ENCODE peak calls at places on chromosomes 4 and X, in four cellular contexts. B is SJSA1, U is pancreas, C is A549. W is an unnamed sample.

GRCh38 chrX:39808471-39808917 is 289.3 kb downstream of the BCOR start:
- DNase-seq in B (no peak), U (no peak), C (no peak), W (no peak)

GRCh38 chrX:103200951-103201529 is 13.9 kb upstream of the BEX4 start:
- DNase-seq in B (no peak), U (no peak), C (no peak), W (no peak)

GRCh38 chrX:11908371-11908770 is 150.3 kb downstream of the MSL3 start:
- DNase-seq in B (no peak), U (no peak), C (peak), W (no peak)

GRCh38 chrX:9197231-9197630 is 163.3 kb upstream of the FAM9B start:
- DNase-seq in B (no peak), U (no peak), C (no peak), W (no peak)

GRCh38 chrX:150184487-150184886 is 178.6 kb upstream of the MAMLD1 start:
- DNase-seq in B (no peak), U (no peak), C (no peak), W (no peak)

GRCh38 chr4:86944964-86945781 is 10.4 kb downstream of the AFF1 start:
- DNase-seq in B (no peak), U (no peak), C (no peak), W (no peak)

GRCh38 chr4:101515566-101515965 is 168.2 kb upstream of the PPP3CA start:
- DNase-seq in B (no peak), U (no peak), C (no peak), W (no peak)

GRCh38 chrX:106484233-106484632 is 127.5 kb upstream of the RADX start:
- DNase-seq in B (no peak), U (no peak), C (no peak), W (no peak)

GRCh38 chrX:10615931-10616780 is 4.2 kb downstream of the MID1 start:
- DNase-seq in B (peak), U (no peak), C (no peak), W (no peak)

GRCh38 chrX:41087219-41087618 is 2.0 kb downstream of the USP9X start:
- DNase-seq in B (no peak), U (no peak), C (no peak), W (no peak)
- H3K27ac ChIP-seq in B (no peak), U (peak), C (peak), W (peak)

GRCh38 chr4:186634591-186635128 is 79.3 kb upstream of the MTNR1A start:
- DNase-seq in B (no peak), U (no peak), C (no peak), W (no peak)
- H3K27ac ChIP-seq in B (no peak), U (peak), C (no peak), W (no peak)

DNA sequence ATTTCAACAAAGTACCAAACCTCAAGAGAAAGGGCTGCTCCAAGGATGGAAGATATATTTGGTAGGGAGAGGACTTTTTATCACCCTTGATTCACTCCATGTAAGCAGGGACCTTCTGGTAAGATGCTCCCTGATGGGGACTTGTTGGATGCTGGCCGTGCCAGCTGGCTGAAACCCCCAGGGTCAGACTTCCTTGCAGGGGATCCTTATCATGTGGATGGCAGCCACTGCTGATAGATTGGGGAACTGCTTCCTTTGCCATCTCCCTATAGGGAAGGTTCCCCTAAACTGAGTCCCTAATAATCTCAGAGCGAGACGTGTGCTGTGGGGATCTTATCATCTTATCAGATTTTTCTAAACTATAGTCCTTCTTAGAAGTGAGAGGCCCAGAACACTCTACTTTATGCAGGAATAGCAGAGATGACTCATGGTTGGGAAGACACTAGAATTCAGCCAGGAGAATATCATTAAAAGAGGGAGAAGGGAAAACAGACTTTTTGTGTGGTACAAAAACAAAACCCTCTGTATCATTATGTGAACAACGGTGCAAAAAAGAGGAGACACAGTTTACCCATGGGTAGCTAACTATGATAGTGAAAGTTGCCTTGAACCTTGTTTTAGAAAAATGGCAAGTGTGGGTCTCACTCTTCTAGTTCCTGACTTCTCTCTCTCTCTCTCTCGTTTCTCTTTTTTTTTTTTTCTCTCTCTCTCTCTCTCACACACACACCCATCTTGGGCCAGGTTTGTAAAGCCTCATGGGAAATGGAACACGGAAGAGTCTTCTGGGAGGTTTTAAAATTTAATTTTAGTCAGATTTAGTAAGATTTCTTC is 16.1 kb downstream of the RHOH start:
- DNase-seq in B (no peak), U (no peak), C (no peak), W (no peak)
- H3K27ac ChIP-seq in B (no peak), U (no peak), C (no peak), W (peak)

GRCh38 chr4:40199999-40200880 is 3.4 kb downstream of the RHOH start:
- DNase-seq in B (no peak), U (no peak), C (no peak), W (peak)

GRCh38 chr4:40200881-40201797 is 4.3 kb downstream of the RHOH start:
- DNase-seq in B (no peak), U (no peak), C (no peak), W (peak)

GRCh38 chr4:40199179-40199670 is 2.4 kb downstream of the RHOH start:
- DNase-seq in B (no peak), U (no peak), C (no peak), W (no peak)

GRCh38 chr4:40202474-40202873 is 5.6 kb downstream of the RHOH start:
- DNase-seq in B (no peak), U (no peak), C (no peak), W (no peak)

GRCh38 chr4:40201898-40202297 is 5.1 kb downstream of the RHOH start:
- DNase-seq in B (no peak), U (no peak), C (no peak), W (peak)
- H3K27ac ChIP-seq in B (no peak), U (no peak), C (no peak), W (peak)